ENCODE peak calls at places on chromosome 2, in nine cellular contexts. V is dorsolateral prefrontal cortex, M is transverse colon, Q is IMR-90, L is psoas muscle, R is AG04450, C is progenitor cell of endocrine pancreas, Y is glutamatergic neuron, X is heart left ventricle. I is an unnamed sample.

GRCh38 chr2:33526132-33526531 is 49.7 kb downstream of the RASGRP3 start:
- DNase-seq in V (no peak), M (no peak), Q (peak), L (no peak), R (no peak), C (no peak), Y (no peak), X (no peak), I (peak)

GRCh38 chr2:189047469-189047868 is 73.3 kb downstream of the COL3A1 start:
- DNase-seq in V (no peak), M (no peak), Q (no peak), L (no peak), R (no peak), C (no peak), Y (no peak), X (no peak), I (no peak)

GRCh38 chr2:8575011-8575750 is 106.7 kb upstream of the ID2 start:
- DNase-seq in V (peak), M (peak), Q (peak), L (no peak), R (no peak), C (no peak), Y (no peak), X (no peak), I (no peak)

GRCh38 chr2:239539776-239540100 is 138.9 kb upstream of the HDAC4 start:
- DNase-seq in V (no peak), M (no peak), Q (no peak), L (no peak), R (no peak), C (no peak), Y (no peak), X (no peak), I (no peak)

GRCh38 chr2:121363632-121364420 is 78.8 kb upstream of the TFCP2L1 start:
- DNase-seq in V (no peak), M (peak), Q (peak), L (peak), R (no peak), C (no peak), Y (no peak), X (no peak), I (peak)

GRCh38 chr2:239286901-239287300 is 113.9 kb downstream of the HDAC4 start:
- DNase-seq in V (no peak), M (peak), Q (no peak), L (peak), R (no peak), C (no peak), Y (no peak), X (no peak), I (no peak)

GRCh38 chr2:238022594-238023157 is 38.1 kb upstream of the SCLY start:
- DNase-seq in V (no peak), M (no peak), Q (no peak), L (no peak), R (no peak), C (no peak), Y (no peak), X (no peak), I (no peak)

GRCh38 chr2:67566958-67567635 is 170.0 kb downstream of the ETAA1 start:
- DNase-seq in V (no peak), M (no peak), Q (peak), L (no peak), R (no peak), C (no peak), Y (no peak), X (no peak), I (no peak)

GRCh38 chr2:133508546-133509165 is 59.6 kb downstream of the NCKAP5 start:
- DNase-seq in V (no peak), M (no peak), Q (no peak), L (no peak), R (no peak), C (no peak), Y (no peak), X (no peak), I (no peak)

GRCh38 chr2:41600460-41600859 is 447.4 kb upstream of the PKDCC start:
- DNase-seq in V (no peak), M (no peak), Q (no peak), L (no peak), R (no peak), C (no peak), Y (no peak), X (no peak), I (peak)

GRCh38 chr2:127747621-127748020 is 46.3 kb downstream of the SFT2D3 start:
- DNase-seq in V (no peak), M (no peak), Q (no peak), L (no peak), R (no peak), C (no peak), Y (no peak), X (no peak), I (no peak)

GRCh38 chr2:127737892-127738291 is 36.6 kb downstream of the SFT2D3 start:
- DNase-seq in V (no peak), M (no peak), Q (peak), L (no peak), R (no peak), C (no peak), Y (no peak), X (no peak), I (no peak)

GRCh38 chr2:127740665-127741287 is 39.5 kb downstream of the SFT2D3 start:
- DNase-seq in V (no peak), M (no peak), Q (no peak), L (no peak), R (no peak), C (no peak), Y (no peak), X (no peak), I (no peak)

GRCh38 chr2:127739800-127740199 is 38.5 kb downstream of the SFT2D3 start:
- DNase-seq in V (no peak), M (no peak), Q (no peak), L (no peak), R (no peak), C (no peak), Y (no peak), X (no peak), I (no peak)

DNA sequence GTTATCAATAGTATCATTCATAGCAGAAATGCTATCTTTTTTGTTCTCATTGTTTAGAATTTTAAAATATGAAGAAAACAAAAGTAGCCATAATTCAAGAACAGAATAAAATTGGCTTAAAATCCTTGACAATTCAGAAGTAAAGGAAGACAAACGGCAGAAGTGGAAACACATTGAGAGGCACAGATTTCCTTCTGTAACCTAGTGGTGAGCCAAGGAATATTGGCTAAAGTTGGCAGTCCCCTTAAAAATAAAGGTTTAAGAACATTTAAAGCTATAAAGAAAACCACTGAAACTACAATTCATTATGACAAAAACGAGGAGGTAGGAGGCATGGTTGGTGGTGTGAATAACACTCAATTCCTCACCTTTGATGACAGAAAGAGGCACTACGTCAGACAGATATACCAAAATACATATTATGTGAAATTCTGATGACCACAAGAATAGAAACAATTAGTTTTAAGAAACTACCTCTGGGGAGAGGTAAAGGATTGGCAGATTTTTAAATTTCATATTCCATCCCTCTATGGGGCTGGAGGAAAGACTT is 42.3 kb downstream of the SFT2D3 start:
- DNase-seq in V (no peak), M (no peak), Q (no peak), L (no peak), R (no peak), C (no peak), Y (no peak), X (no peak), I (no peak)
- TF ChIP-seq CTCF in V (peak), M (no peak), Q (no peak), L (peak), R (no peak), C (peak), Y (peak), X (no peak), I (no peak)

DNA sequence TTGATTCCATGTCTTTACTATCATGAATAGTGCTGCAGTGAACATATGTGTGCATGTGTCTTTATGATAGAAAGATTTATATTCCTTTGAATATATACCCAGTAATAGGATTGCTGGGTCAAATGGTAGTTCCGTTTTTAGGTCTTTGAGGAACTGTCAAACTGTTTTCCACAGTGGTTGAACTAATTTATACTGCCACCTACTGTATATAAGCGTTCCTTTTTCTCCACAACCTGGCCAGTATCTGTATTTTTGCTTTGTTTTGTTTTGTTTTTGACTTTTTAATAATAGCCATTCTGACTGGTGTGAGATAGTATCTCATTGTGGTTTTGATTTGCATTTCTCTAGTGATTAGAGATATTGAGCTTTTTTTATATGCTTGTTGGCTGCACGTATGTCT is 641.6 kb downstream of the SUCLG1 start:
- DNase-seq in V (no peak), M (no peak), Q (no peak), L (no peak), R (no peak), C (no peak), Y (no peak), X (no peak), I (no peak)
- TF ChIP-seq CTCF in V (peak), M (no peak), Q (no peak), L (no peak), R (no peak), C (peak), Y (peak), X (no peak), I (peak)

GRCh38 chr2:147511491-147511948 is 333.3 kb upstream of the ACVR2A start:
- DNase-seq in V (peak), M (no peak), Q (no peak), L (peak), R (no peak), C (no peak), Y (peak), X (peak), I (no peak)
- TF ChIP-seq CTCF in V (no peak), M (no peak), Q (no peak), L (no peak), R (no peak), C (no peak), Y (no peak), X (no peak), I (no peak)

GRCh38 chr2:128537646-128538045 is 219.0 kb upstream of the HS6ST1 start:
- DNase-seq in V (no peak), M (no peak), Q (no peak), L (no peak), R (no peak), C (no peak), Y (no peak), X (no peak), I (no peak)

GRCh38 chr2:128534688-128535392 is 216.2 kb upstream of the HS6ST1 start:
- DNase-seq in V (no peak), M (no peak), Q (no peak), L (no peak), R (no peak), C (no peak), Y (no peak), X (no peak), I (no peak)

GRCh38 chr2:128538401-128538800 is 219.7 kb upstream of the HS6ST1 start:
- DNase-seq in V (no peak), M (no peak), Q (peak), L (no peak), R (no peak), C (no peak), Y (no peak), X (no peak), I (peak)

GRCh38 chr2:128536925-128537620 is 218.4 kb upstream of the HS6ST1 start:
- DNase-seq in V (no peak), M (no peak), Q (peak), L (no peak), R (peak), C (no peak), Y (no peak), X (no peak), I (peak)

GRCh38 chr2:128535928-128536327 is 217.3 kb upstream of the HS6ST1 start:
- DNase-seq in V (no peak), M (no peak), Q (peak), L (no peak), R (peak), C (no peak), Y (no peak), X (no peak), I (peak)
- TF ChIP-seq CTCF in V (no peak), M (no peak), Q (no peak), L (no peak), R (no peak), C (no peak), Y (no peak), X (no peak), I (no peak)

GRCh38 chr2:46278952-46279351 is 18.3 kb upstream of the EPAS1 start:
- DNase-seq in V (no peak), M (no peak), Q (no peak), L (no peak), R (no peak), C (no peak), Y (no peak), X (no peak), I (no peak)

GRCh38 chr2:46277470-46278190 is 19.6 kb upstream of the EPAS1 start:
- DNase-seq in V (no peak), M (no peak), Q (no peak), L (no peak), R (no peak), C (no peak), Y (no peak), X (peak), I (no peak)

GRCh38 chr2:46273919-46274318 is 23.3 kb upstream of the EPAS1 start:
- DNase-seq in V (no peak), M (no peak), Q (no peak), L (no peak), R (no peak), C (no peak), Y (no peak), X (no peak), I (no peak)

GRCh38 chr2:46275995-46276394 is 21.2 kb upstream of the EPAS1 start:
- DNase-seq in V (no peak), M (peak), Q (no peak), L (peak), R (no peak), C (no peak), Y (no peak), X (peak), I (no peak)

DNA sequence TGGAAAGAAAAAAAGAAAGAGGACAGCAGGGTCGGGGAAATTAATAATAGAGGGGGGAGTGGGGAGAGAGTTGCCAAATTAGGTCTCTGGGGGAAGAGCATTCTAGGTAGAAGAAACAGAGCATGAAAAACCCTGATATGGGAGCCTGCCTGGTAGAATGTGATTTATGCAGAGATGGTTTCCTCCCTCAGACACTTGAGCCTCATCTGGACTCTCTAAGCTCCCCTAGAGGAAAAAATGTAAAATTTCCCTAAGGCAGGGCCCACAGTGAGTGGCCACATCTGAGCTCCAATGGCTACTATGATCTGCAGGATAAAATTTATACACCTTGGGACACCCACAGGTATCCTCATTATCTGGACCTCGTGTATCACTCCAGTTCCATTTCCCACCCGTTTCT is 20.6 kb upstream of the EPAS1 start:
- DNase-seq in V (no peak), M (no peak), Q (peak), L (no peak), R (no peak), C (no peak), Y (no peak), X (no peak), I (peak)
- TF ChIP-seq CTCF in V (no peak), M (no peak), Q (peak), L (no peak), R (peak), C (no peak), Y (no peak), X (peak), I (peak)

GRCh38 chr2:37575780-37576179 is 95.7 kb downstream of the CDC42EP3 start:
- DNase-seq in V (no peak), M (no peak), Q (no peak), L (no peak), R (no peak), C (no peak), Y (no peak), X (no peak), I (no peak)
- TF ChIP-seq CTCF in V (no peak), M (no peak), Q (peak), L (no peak), R (peak), C (no peak), Y (no peak), X (no peak), I (peak)

GRCh38 chr2:199405241-199405640 is 52.5 kb downstream of the SATB2 start:
- DNase-seq in V (no peak), M (no peak), Q (peak), L (no peak), R (no peak), C (no peak), Y (no peak), X (no peak), I (peak)
- TF ChIP-seq CTCF in V (peak), M (peak), Q (peak), L (peak), R (peak), C (peak), Y (peak), X (peak), I (peak)

GRCh38 chr2:75654012-75654411 is 7.4 kb downstream of the MRPL19 start:
- DNase-seq in V (no peak), M (no peak), Q (no peak), L (no peak), R (no peak), C (no peak), Y (no peak), X (no peak), I (no peak)
- TF ChIP-seq CTCF in V (no peak), M (no peak), Q (no peak), L (no peak), R (no peak), C (peak), Y (no peak), X (no peak), I (no peak)

I was measured in foreskin fibroblast.